ENCODE peak calls at places on chromosomes 11 and 22, in nine cellular contexts. One of them, this sample, is unnamed.

GRCh38 chr11:2387266-2387982 is 10.3 kb downstream of the CD81 start:
- DNase-seq in naive thymus-derived CD4-positive, alpha-beta T cell: no peak
- DNase-seq in Peyer's patch: no peak
- DNase-seq in activated T-helper 1 cell treated with anti-CD3 and anti-CD28 coated beads, Interleukin-12 subunit alpha, Interleukin-12 subunit beta, Interleukin-2, Interleukin-4 antibody, amounts not matched to agents 30 ng/mL and 10 ng/mL and 1 ng/mL, durations not matched to agents 14 hours and 24 hours and 36 hours: no peak
- DNase-seq in M059J: peak; percentile 78
- DNase-seq in NCI-H1105 treated with DMSO at 0.1 percent for 48 hours: no peak
- DNase-seq in cardiac septum: no peak
- DNase-seq in GM10248: peak; percentile 50
- DNase-seq in NCI-H146: no peak
- DNase-seq in this sample: no peak

GRCh38 chr11:19561011-19561410 is 151.6 kb upstream of the NAV2 start:
- DNase-seq in naive thymus-derived CD4-positive, alpha-beta T cell: no peak
- DNase-seq in Peyer's patch: no peak
- DNase-seq in activated T-helper 1 cell treated with anti-CD3 and anti-CD28 coated beads, Interleukin-12 subunit alpha, Interleukin-12 subunit beta, Interleukin-2, Interleukin-4 antibody, amounts not matched to agents 30 ng/mL and 10 ng/mL and 1 ng/mL, durations not matched to agents 14 hours and 24 hours and 36 hours: no peak
- DNase-seq in M059J: peak; percentile 60
- DNase-seq in NCI-H1105 treated with DMSO at 0.1 percent for 48 hours: no peak
- DNase-seq in cardiac septum: no peak
- DNase-seq in GM10248: no peak
- DNase-seq in NCI-H146: no peak
- DNase-seq in this sample: no peak

GRCh38 chr11:3229673-3230630 is 2.3 kb downstream of the MRGPRE start:
- DNase-seq in naive thymus-derived CD4-positive, alpha-beta T cell: no peak
- DNase-seq in Peyer's patch: no peak
- DNase-seq in activated T-helper 1 cell treated with anti-CD3 and anti-CD28 coated beads, Interleukin-12 subunit alpha, Interleukin-12 subunit beta, Interleukin-2, Interleukin-4 antibody, amounts not matched to agents 30 ng/mL and 10 ng/mL and 1 ng/mL, durations not matched to agents 14 hours and 24 hours and 36 hours: no peak
- DNase-seq in M059J: no peak
- DNase-seq in NCI-H1105 treated with DMSO at 0.1 percent for 48 hours: no peak
- DNase-seq in cardiac septum: no peak
- DNase-seq in GM10248: no peak
- DNase-seq in NCI-H146: no peak
- DNase-seq in this sample: no peak

GRCh38 chr11:70572974-70573260 is 174.6 kb downstream of the CTTN start:
- DNase-seq in naive thymus-derived CD4-positive, alpha-beta T cell: no peak
- DNase-seq in Peyer's patch: peak; percentile 35
- DNase-seq in activated T-helper 1 cell treated with anti-CD3 and anti-CD28 coated beads, Interleukin-12 subunit alpha, Interleukin-12 subunit beta, Interleukin-2, Interleukin-4 antibody, amounts not matched to agents 30 ng/mL and 10 ng/mL and 1 ng/mL, durations not matched to agents 14 hours and 24 hours and 36 hours: no peak
- DNase-seq in M059J: no peak
- DNase-seq in NCI-H1105 treated with DMSO at 0.1 percent for 48 hours: no peak
- DNase-seq in cardiac septum: no peak
- DNase-seq in GM10248: no peak
- DNase-seq in NCI-H146: no peak
- DNase-seq in this sample: no peak

GRCh38 chr11:116162541-116163230 is 610.1 kb downstream of the BUD13 start:
- DNase-seq in naive thymus-derived CD4-positive, alpha-beta T cell: no peak
- DNase-seq in Peyer's patch: no peak
- DNase-seq in activated T-helper 1 cell treated with anti-CD3 and anti-CD28 coated beads, Interleukin-12 subunit alpha, Interleukin-12 subunit beta, Interleukin-2, Interleukin-4 antibody, amounts not matched to agents 30 ng/mL and 10 ng/mL and 1 ng/mL, durations not matched to agents 14 hours and 24 hours and 36 hours: no peak
- DNase-seq in M059J: peak; percentile 9
- DNase-seq in NCI-H1105 treated with DMSO at 0.1 percent for 48 hours: peak; percentile 97
- DNase-seq in cardiac septum: no peak
- DNase-seq in GM10248: no peak
- DNase-seq in NCI-H146: peak; percentile 97
- DNase-seq in this sample: no peak

GRCh38 chr11:46389450-46390330 is 1.9 kb downstream of the CHRM4 start:
- DNase-seq in naive thymus-derived CD4-positive, alpha-beta T cell: no peak
- DNase-seq in Peyer's patch: peak; percentile 85
- DNase-seq in activated T-helper 1 cell treated with anti-CD3 and anti-CD28 coated beads, Interleukin-12 subunit alpha, Interleukin-12 subunit beta, Interleukin-2, Interleukin-4 antibody, amounts not matched to agents 30 ng/mL and 10 ng/mL and 1 ng/mL, durations not matched to agents 14 hours and 24 hours and 36 hours: peak; percentile 45
- DNase-seq in M059J: peak; percentile 71
- DNase-seq in NCI-H1105 treated with DMSO at 0.1 percent for 48 hours: peak; percentile 78
- DNase-seq in cardiac septum: no peak
- DNase-seq in GM10248: peak; percentile 87
- DNase-seq in NCI-H146: peak; percentile 74
- DNase-seq in this sample: peak; percentile 48

GRCh38 chr22:28477556-28477955 is 202.1 kb downstream of the TTC28 start:
- DNase-seq in naive thymus-derived CD4-positive, alpha-beta T cell: no peak
- DNase-seq in Peyer's patch: no peak
- DNase-seq in activated T-helper 1 cell treated with anti-CD3 and anti-CD28 coated beads, Interleukin-12 subunit alpha, Interleukin-12 subunit beta, Interleukin-2, Interleukin-4 antibody, amounts not matched to agents 30 ng/mL and 10 ng/mL and 1 ng/mL, durations not matched to agents 14 hours and 24 hours and 36 hours: no peak
- DNase-seq in M059J: no peak
- DNase-seq in NCI-H1105 treated with DMSO at 0.1 percent for 48 hours: no peak
- DNase-seq in cardiac septum: no peak
- DNase-seq in GM10248: no peak
- DNase-seq in NCI-H146: no peak
- DNase-seq in this sample: no peak

GRCh38 chr11:14418801-14419417 is 59.9 kb upstream of the RRAS2 start:
- DNase-seq in naive thymus-derived CD4-positive, alpha-beta T cell: no peak
- DNase-seq in Peyer's patch: no peak
- DNase-seq in activated T-helper 1 cell treated with anti-CD3 and anti-CD28 coated beads, Interleukin-12 subunit alpha, Interleukin-12 subunit beta, Interleukin-2, Interleukin-4 antibody, amounts not matched to agents 30 ng/mL and 10 ng/mL and 1 ng/mL, durations not matched to agents 14 hours and 24 hours and 36 hours: no peak
- DNase-seq in M059J: peak; percentile 74
- DNase-seq in NCI-H1105 treated with DMSO at 0.1 percent for 48 hours: no peak
- DNase-seq in cardiac septum: no peak
- DNase-seq in GM10248: peak; percentile 30
- DNase-seq in NCI-H146: peak; percentile 3
- DNase-seq in this sample: no peak

GRCh38 chr22:48563118-48563965 is 1264.3 kb downstream of the BRD1 start:
- DNase-seq in naive thymus-derived CD4-positive, alpha-beta T cell: no peak
- DNase-seq in Peyer's patch: no peak
- DNase-seq in activated T-helper 1 cell treated with anti-CD3 and anti-CD28 coated beads, Interleukin-12 subunit alpha, Interleukin-12 subunit beta, Interleukin-2, Interleukin-4 antibody, amounts not matched to agents 30 ng/mL and 10 ng/mL and 1 ng/mL, durations not matched to agents 14 hours and 24 hours and 36 hours: no peak
- DNase-seq in M059J: no peak
- DNase-seq in NCI-H1105 treated with DMSO at 0.1 percent for 48 hours: no peak
- DNase-seq in cardiac septum: no peak
- DNase-seq in GM10248: no peak
- DNase-seq in NCI-H146: no peak
- DNase-seq in this sample: no peak

GRCh38 chr11:44634401-44635281 is 69.2 kb downstream of the CD82 start:
- DNase-seq in naive thymus-derived CD4-positive, alpha-beta T cell: no peak
- DNase-seq in Peyer's patch: peak; percentile 57
- DNase-seq in activated T-helper 1 cell treated with anti-CD3 and anti-CD28 coated beads, Interleukin-12 subunit alpha, Interleukin-12 subunit beta, Interleukin-2, Interleukin-4 antibody, amounts not matched to agents 30 ng/mL and 10 ng/mL and 1 ng/mL, durations not matched to agents 14 hours and 24 hours and 36 hours: no peak
- DNase-seq in M059J: peak; percentile 87
- DNase-seq in NCI-H1105 treated with DMSO at 0.1 percent for 48 hours: peak; percentile 83
- DNase-seq in cardiac septum: peak; percentile 85
- DNase-seq in GM10248: peak; percentile 15
- DNase-seq in NCI-H146: peak; percentile 78
- DNase-seq in this sample: no peak

GRCh38 chr11:101346591-101346990 is 217.0 kb upstream of the PGR start:
- DNase-seq in naive thymus-derived CD4-positive, alpha-beta T cell: no peak
- DNase-seq in Peyer's patch: no peak
- DNase-seq in activated T-helper 1 cell treated with anti-CD3 and anti-CD28 coated beads, Interleukin-12 subunit alpha, Interleukin-12 subunit beta, Interleukin-2, Interleukin-4 antibody, amounts not matched to agents 30 ng/mL and 10 ng/mL and 1 ng/mL, durations not matched to agents 14 hours and 24 hours and 36 hours: no peak
- DNase-seq in M059J: peak; percentile 80
- DNase-seq in NCI-H1105 treated with DMSO at 0.1 percent for 48 hours: no peak
- DNase-seq in cardiac septum: no peak
- DNase-seq in GM10248: no peak
- DNase-seq in NCI-H146: no peak
- DNase-seq in this sample: no peak

GRCh38 chr11:11444027-11444799 is 91.2 kb upstream of the CSNK2A3 start:
- DNase-seq in naive thymus-derived CD4-positive, alpha-beta T cell: no peak
- DNase-seq in Peyer's patch: no peak
- DNase-seq in activated T-helper 1 cell treated with anti-CD3 and anti-CD28 coated beads, Interleukin-12 subunit alpha, Interleukin-12 subunit beta, Interleukin-2, Interleukin-4 antibody, amounts not matched to agents 30 ng/mL and 10 ng/mL and 1 ng/mL, durations not matched to agents 14 hours and 24 hours and 36 hours: no peak
- DNase-seq in M059J: peak; percentile 13
- DNase-seq in NCI-H1105 treated with DMSO at 0.1 percent for 48 hours: no peak
- DNase-seq in cardiac septum: no peak
- DNase-seq in GM10248: no peak
- DNase-seq in NCI-H146: no peak
- DNase-seq in this sample: no peak

GRCh38 chr11:1377231-1377780 is 12.4 kb upstream of the BRSK2 start:
- DNase-seq in naive thymus-derived CD4-positive, alpha-beta T cell: no peak
- DNase-seq in Peyer's patch: no peak
- DNase-seq in activated T-helper 1 cell treated with anti-CD3 and anti-CD28 coated beads, Interleukin-12 subunit alpha, Interleukin-12 subunit beta, Interleukin-2, Interleukin-4 antibody, amounts not matched to agents 30 ng/mL and 10 ng/mL and 1 ng/mL, durations not matched to agents 14 hours and 24 hours and 36 hours: no peak
- DNase-seq in M059J: no peak
- DNase-seq in NCI-H1105 treated with DMSO at 0.1 percent for 48 hours: no peak
- DNase-seq in cardiac septum: no peak
- DNase-seq in GM10248: no peak
- DNase-seq in NCI-H146: no peak
- DNase-seq in this sample: no peak

GRCh38 chr11:94694309-94695060 is 73.7 kb upstream of the AMOTL1 start:
- DNase-seq in naive thymus-derived CD4-positive, alpha-beta T cell: no peak
- DNase-seq in Peyer's patch: no peak
- DNase-seq in activated T-helper 1 cell treated with anti-CD3 and anti-CD28 coated beads, Interleukin-12 subunit alpha, Interleukin-12 subunit beta, Interleukin-2, Interleukin-4 antibody, amounts not matched to agents 30 ng/mL and 10 ng/mL and 1 ng/mL, durations not matched to agents 14 hours and 24 hours and 36 hours: no peak
- DNase-seq in M059J: no peak
- DNase-seq in NCI-H1105 treated with DMSO at 0.1 percent for 48 hours: no peak
- DNase-seq in cardiac septum: no peak
- DNase-seq in GM10248: no peak
- DNase-seq in NCI-H146: no peak
- DNase-seq in this sample: no peak

GRCh38 chr11:74024630-74025029 is 15.7 kb upstream of the UCP3 start:
- DNase-seq in naive thymus-derived CD4-positive, alpha-beta T cell: no peak
- DNase-seq in Peyer's patch: no peak
- DNase-seq in activated T-helper 1 cell treated with anti-CD3 and anti-CD28 coated beads, Interleukin-12 subunit alpha, Interleukin-12 subunit beta, Interleukin-2, Interleukin-4 antibody, amounts not matched to agents 30 ng/mL and 10 ng/mL and 1 ng/mL, durations not matched to agents 14 hours and 24 hours and 36 hours: no peak
- DNase-seq in M059J: peak; percentile 77
- DNase-seq in NCI-H1105 treated with DMSO at 0.1 percent for 48 hours: no peak
- DNase-seq in cardiac septum: no peak
- DNase-seq in GM10248: no peak
- DNase-seq in NCI-H146: no peak
- DNase-seq in this sample: no peak

GRCh38 chr22:48121984-48122383 is 1359.5 kb downstream of the TBC1D22A start:
- DNase-seq in naive thymus-derived CD4-positive, alpha-beta T cell: no peak
- DNase-seq in Peyer's patch: no peak
- DNase-seq in activated T-helper 1 cell treated with anti-CD3 and anti-CD28 coated beads, Interleukin-12 subunit alpha, Interleukin-12 subunit beta, Interleukin-2, Interleukin-4 antibody, amounts not matched to agents 30 ng/mL and 10 ng/mL and 1 ng/mL, durations not matched to agents 14 hours and 24 hours and 36 hours: no peak
- DNase-seq in M059J: no peak
- DNase-seq in NCI-H1105 treated with DMSO at 0.1 percent for 48 hours: no peak
- DNase-seq in cardiac septum: no peak
- DNase-seq in GM10248: no peak
- DNase-seq in NCI-H146: no peak
- DNase-seq in this sample: no peak

GRCh38 chr11:113681711-113682410 is 24.2 kb downstream of the TMPRSS5 start:
- DNase-seq in naive thymus-derived CD4-positive, alpha-beta T cell: no peak
- DNase-seq in Peyer's patch: no peak
- DNase-seq in activated T-helper 1 cell treated with anti-CD3 and anti-CD28 coated beads, Interleukin-12 subunit alpha, Interleukin-12 subunit beta, Interleukin-2, Interleukin-4 antibody, amounts not matched to agents 30 ng/mL and 10 ng/mL and 1 ng/mL, durations not matched to agents 14 hours and 24 hours and 36 hours: no peak
- DNase-seq in M059J: peak; percentile 84
- DNase-seq in NCI-H1105 treated with DMSO at 0.1 percent for 48 hours: peak; percentile 37
- DNase-seq in cardiac septum: no peak
- DNase-seq in GM10248: no peak
- DNase-seq in NCI-H146: peak; percentile 27
- DNase-seq in this sample: no peak

GRCh38 chr11:63666874-63667273 is 4.3 kb downstream of the ATL3 start:
- DNase-seq in naive thymus-derived CD4-positive, alpha-beta T cell: no peak
- DNase-seq in Peyer's patch: no peak
- DNase-seq in activated T-helper 1 cell treated with anti-CD3 and anti-CD28 coated beads, Interleukin-12 subunit alpha, Interleukin-12 subunit beta, Interleukin-2, Interleukin-4 antibody, amounts not matched to agents 30 ng/mL and 10 ng/mL and 1 ng/mL, durations not matched to agents 14 hours and 24 hours and 36 hours: no peak
- DNase-seq in M059J: no peak
- DNase-seq in NCI-H1105 treated with DMSO at 0.1 percent for 48 hours: no peak
- DNase-seq in cardiac septum: no peak
- DNase-seq in GM10248: no peak
- DNase-seq in NCI-H146: no peak
- DNase-seq in this sample: no peak

GRCh38 chr22:31925056-31925455 is 19.3 kb upstream of the YWHAH start:
- DNase-seq in naive thymus-derived CD4-positive, alpha-beta T cell: no peak
- DNase-seq in Peyer's patch: no peak
- DNase-seq in activated T-helper 1 cell treated with anti-CD3 and anti-CD28 coated beads, Interleukin-12 subunit alpha, Interleukin-12 subunit beta, Interleukin-2, Interleukin-4 antibody, amounts not matched to agents 30 ng/mL and 10 ng/mL and 1 ng/mL, durations not matched to agents 14 hours and 24 hours and 36 hours: no peak
- DNase-seq in M059J: no peak
- DNase-seq in NCI-H1105 treated with DMSO at 0.1 percent for 48 hours: no peak
- DNase-seq in cardiac septum: no peak
- DNase-seq in GM10248: no peak
- DNase-seq in NCI-H146: no peak
- DNase-seq in this sample: no peak

GRCh38 chr22:37211075-37211852 is 1.0 kb downstream of the SSTR3 start:
- DNase-seq in naive thymus-derived CD4-positive, alpha-beta T cell: no peak
- DNase-seq in Peyer's patch: peak; percentile 42
- DNase-seq in activated T-helper 1 cell treated with anti-CD3 and anti-CD28 coated beads, Interleukin-12 subunit alpha, Interleukin-12 subunit beta, Interleukin-2, Interleukin-4 antibody, amounts not matched to agents 30 ng/mL and 10 ng/mL and 1 ng/mL, durations not matched to agents 14 hours and 24 hours and 36 hours: no peak
- DNase-seq in M059J: no peak
- DNase-seq in NCI-H1105 treated with DMSO at 0.1 percent for 48 hours: no peak
- DNase-seq in cardiac septum: peak; percentile 67
- DNase-seq in GM10248: no peak
- DNase-seq in NCI-H146: no peak
- DNase-seq in this sample: no peak

GRCh38 chr11:83599066-83599465 is 312.9 kb upstream of the CCDC90B start:
- DNase-seq in naive thymus-derived CD4-positive, alpha-beta T cell: no peak
- DNase-seq in Peyer's patch: no peak
- DNase-seq in activated T-helper 1 cell treated with anti-CD3 and anti-CD28 coated beads, Interleukin-12 subunit alpha, Interleukin-12 subunit beta, Interleukin-2, Interleukin-4 antibody, amounts not matched to agents 30 ng/mL and 10 ng/mL and 1 ng/mL, durations not matched to agents 14 hours and 24 hours and 36 hours: no peak
- DNase-seq in M059J: no peak
- DNase-seq in NCI-H1105 treated with DMSO at 0.1 percent for 48 hours: no peak
- DNase-seq in cardiac septum: no peak
- DNase-seq in GM10248: no peak
- DNase-seq in NCI-H146: no peak
- DNase-seq in this sample: no peak

GRCh38 chr11:95165638-95166037 is 65.4 kb downstream of the SESN3 start:
- DNase-seq in naive thymus-derived CD4-positive, alpha-beta T cell: no peak
- DNase-seq in Peyer's patch: no peak
- DNase-seq in activated T-helper 1 cell treated with anti-CD3 and anti-CD28 coated beads, Interleukin-12 subunit alpha, Interleukin-12 subunit beta, Interleukin-2, Interleukin-4 antibody, amounts not matched to agents 30 ng/mL and 10 ng/mL and 1 ng/mL, durations not matched to agents 14 hours and 24 hours and 36 hours: no peak
- DNase-seq in M059J: no peak
- DNase-seq in NCI-H1105 treated with DMSO at 0.1 percent for 48 hours: no peak
- DNase-seq in cardiac septum: no peak
- DNase-seq in GM10248: no peak
- DNase-seq in NCI-H146: no peak
- DNase-seq in this sample: no peak

GRCh38 chr11:68012843-68013610 is 2.9 kb downstream of the ALDH3B1 start:
- DNase-seq in naive thymus-derived CD4-positive, alpha-beta T cell: no peak
- DNase-seq in Peyer's patch: no peak
- DNase-seq in activated T-helper 1 cell treated with anti-CD3 and anti-CD28 coated beads, Interleukin-12 subunit alpha, Interleukin-12 subunit beta, Interleukin-2, Interleukin-4 antibody, amounts not matched to agents 30 ng/mL and 10 ng/mL and 1 ng/mL, durations not matched to agents 14 hours and 24 hours and 36 hours: no peak
- DNase-seq in M059J: peak; percentile 100
- DNase-seq in NCI-H1105 treated with DMSO at 0.1 percent for 48 hours: no peak
- DNase-seq in cardiac septum: no peak
- DNase-seq in GM10248: no peak
- DNase-seq in NCI-H146: no peak
- DNase-seq in this sample: no peak

GRCh38 chr11:69832561-69833413 is 13.6 kb upstream of the FGF3 start:
- DNase-seq in naive thymus-derived CD4-positive, alpha-beta T cell: no peak
- DNase-seq in Peyer's patch: peak; percentile 27
- DNase-seq in activated T-helper 1 cell treated with anti-CD3 and anti-CD28 coated beads, Interleukin-12 subunit alpha, Interleukin-12 subunit beta, Interleukin-2, Interleukin-4 antibody, amounts not matched to agents 30 ng/mL and 10 ng/mL and 1 ng/mL, durations not matched to agents 14 hours and 24 hours and 36 hours: no peak
- DNase-seq in M059J: no peak
- DNase-seq in NCI-H1105 treated with DMSO at 0.1 percent for 48 hours: no peak
- DNase-seq in cardiac septum: peak; percentile 46
- DNase-seq in GM10248: no peak
- DNase-seq in NCI-H146: no peak
- DNase-seq in this sample: no peak

GRCh38 chr11:22725079-22725478 is 58.7 kb downstream of the GAS2 start:
- DNase-seq in naive thymus-derived CD4-positive, alpha-beta T cell: no peak
- DNase-seq in Peyer's patch: no peak
- DNase-seq in activated T-helper 1 cell treated with anti-CD3 and anti-CD28 coated beads, Interleukin-12 subunit alpha, Interleukin-12 subunit beta, Interleukin-2, Interleukin-4 antibody, amounts not matched to agents 30 ng/mL and 10 ng/mL and 1 ng/mL, durations not matched to agents 14 hours and 24 hours and 36 hours: no peak
- DNase-seq in M059J: no peak
- DNase-seq in NCI-H1105 treated with DMSO at 0.1 percent for 48 hours: no peak
- DNase-seq in cardiac septum: no peak
- DNase-seq in GM10248: no peak
- DNase-seq in NCI-H146: no peak
- DNase-seq in this sample: no peak

GRCh38 chr11:25535462-25535861 is 796.5 kb upstream of the ANO3 start:
- DNase-seq in naive thymus-derived CD4-positive, alpha-beta T cell: no peak
- DNase-seq in Peyer's patch: no peak
- DNase-seq in activated T-helper 1 cell treated with anti-CD3 and anti-CD28 coated beads, Interleukin-12 subunit alpha, Interleukin-12 subunit beta, Interleukin-2, Interleukin-4 antibody, amounts not matched to agents 30 ng/mL and 10 ng/mL and 1 ng/mL, durations not matched to agents 14 hours and 24 hours and 36 hours: no peak
- DNase-seq in M059J: no peak
- DNase-seq in NCI-H1105 treated with DMSO at 0.1 percent for 48 hours: no peak
- DNase-seq in cardiac septum: no peak
- DNase-seq in GM10248: no peak
- DNase-seq in NCI-H146: no peak
- DNase-seq in this sample: no peak

GRCh38 chr11:35523351-35523768 is 2.1 kb downstream of the PAMR1 start:
- DNase-seq in naive thymus-derived CD4-positive, alpha-beta T cell: no peak
- DNase-seq in Peyer's patch: no peak
- DNase-seq in activated T-helper 1 cell treated with anti-CD3 and anti-CD28 coated beads, Interleukin-12 subunit alpha, Interleukin-12 subunit beta, Interleukin-2, Interleukin-4 antibody, amounts not matched to agents 30 ng/mL and 10 ng/mL and 1 ng/mL, durations not matched to agents 14 hours and 24 hours and 36 hours: no peak
- DNase-seq in M059J: peak; percentile 88
- DNase-seq in NCI-H1105 treated with DMSO at 0.1 percent for 48 hours: no peak
- DNase-seq in cardiac septum: no peak
- DNase-seq in GM10248: no peak
- DNase-seq in NCI-H146: no peak
- DNase-seq in this sample: no peak

GRCh38 chr11:6022954-6023353 is 7.6 kb downstream of the OR56A1 start:
- DNase-seq in naive thymus-derived CD4-positive, alpha-beta T cell: no peak
- DNase-seq in Peyer's patch: no peak
- DNase-seq in activated T-helper 1 cell treated with anti-CD3 and anti-CD28 coated beads, Interleukin-12 subunit alpha, Interleukin-12 subunit beta, Interleukin-2, Interleukin-4 antibody, amounts not matched to agents 30 ng/mL and 10 ng/mL and 1 ng/mL, durations not matched to agents 14 hours and 24 hours and 36 hours: peak; percentile 4
- DNase-seq in M059J: peak; percentile 40
- DNase-seq in NCI-H1105 treated with DMSO at 0.1 percent for 48 hours: peak; percentile 60
- DNase-seq in cardiac septum: no peak
- DNase-seq in GM10248: no peak
- DNase-seq in NCI-H146: peak; percentile 51
- DNase-seq in this sample: peak; percentile 0

GRCh38 chr11:122721201-122721963 is 65.9 kb downstream of the UBASH3B start:
- DNase-seq in naive thymus-derived CD4-positive, alpha-beta T cell: no peak
- DNase-seq in Peyer's patch: no peak
- DNase-seq in activated T-helper 1 cell treated with anti-CD3 and anti-CD28 coated beads, Interleukin-12 subunit alpha, Interleukin-12 subunit beta, Interleukin-2, Interleukin-4 antibody, amounts not matched to agents 30 ng/mL and 10 ng/mL and 1 ng/mL, durations not matched to agents 14 hours and 24 hours and 36 hours: no peak
- DNase-seq in M059J: no peak
- DNase-seq in NCI-H1105 treated with DMSO at 0.1 percent for 48 hours: no peak
- DNase-seq in cardiac septum: no peak
- DNase-seq in GM10248: no peak
- DNase-seq in NCI-H146: no peak
- DNase-seq in this sample: no peak

GRCh38 chr11:5737672-5738071 is 1.4 kb downstream of the OR56B1 start:
- DNase-seq in naive thymus-derived CD4-positive, alpha-beta T cell: no peak
- DNase-seq in Peyer's patch: no peak
- DNase-seq in activated T-helper 1 cell treated with anti-CD3 and anti-CD28 coated beads, Interleukin-12 subunit alpha, Interleukin-12 subunit beta, Interleukin-2, Interleukin-4 antibody, amounts not matched to agents 30 ng/mL and 10 ng/mL and 1 ng/mL, durations not matched to agents 14 hours and 24 hours and 36 hours: no peak
- DNase-seq in M059J: no peak
- DNase-seq in NCI-H1105 treated with DMSO at 0.1 percent for 48 hours: no peak
- DNase-seq in cardiac septum: no peak
- DNase-seq in GM10248: no peak
- DNase-seq in NCI-H146: no peak
- DNase-seq in this sample: no peak

GRCh38 chr22:22181515-22181959 is 63.0 kb upstream of the VPREB1 start:
- DNase-seq in naive thymus-derived CD4-positive, alpha-beta T cell: no peak
- DNase-seq in Peyer's patch: no peak
- DNase-seq in activated T-helper 1 cell treated with anti-CD3 and anti-CD28 coated beads, Interleukin-12 subunit alpha, Interleukin-12 subunit beta, Interleukin-2, Interleukin-4 antibody, amounts not matched to agents 30 ng/mL and 10 ng/mL and 1 ng/mL, durations not matched to agents 14 hours and 24 hours and 36 hours: no peak
- DNase-seq in M059J: no peak
- DNase-seq in NCI-H1105 treated with DMSO at 0.1 percent for 48 hours: no peak
- DNase-seq in cardiac septum: no peak
- DNase-seq in GM10248: no peak
- DNase-seq in NCI-H146: peak; percentile 20
- DNase-seq in this sample: no peak